ENCODE peak calls at places on chromosome 21, in ten cellular contexts. M is neuronal stem cell; B is NCI-H1092; L is amniotic stem cell; G is stimulated activated CD4-positive, alpha-beta T cell treated with anti-CD3 and anti-CD28 coated beads, Interleukin-2, amount 100 ng/mL, for 4 hours; D is Right ventricle myocardium inferior; P is activated gamma-delta T cell treated with anti-CD3 and anti-CD28 coated beads, Interleukin-2, amount 50 U/mL, for 16 hours; V is NCI-H460; W is HuH-7; Z is BJ. H is an unnamed sample.

GRCh38 chr21:42003051-42003461 is 7.1 kb downstream of the ZBTB21 start:
- DNase-seq in L (no peak), M (no peak), B (no peak), Z (no peak), W (no peak), V (no peak), G (peak), D (no peak), P (no peak), H (no peak)

GRCh38 chr21:37257967-37258877 is 8.9 kb downstream of the VPS26C start:
- DNase-seq in D (peak), W (peak), Z (peak), M (peak), B (peak), P (peak), L (no peak), G (peak), V (peak), H (peak)

GRCh38 chr21:8991968-8992621 is 1529.3 kb upstream of the TPTE start:
- DNase-seq in D (no peak), V (peak), P (no peak), Z (no peak), W (no peak), B (no peak), L (no peak), M (no peak), G (no peak), H (no peak)

GRCh38 chr21:29318354-29318753 is 19.6 kb downstream of the BACH1 start:
- DNase-seq in Z (no peak), G (no peak), M (no peak), P (no peak), L (no peak), D (no peak), V (no peak), W (no peak), B (no peak), H (no peak)

GRCh38 chr21:14755086-14755485 is 209.0 kb upstream of the SAMSN1 start:
- DNase-seq in M (no peak), P (no peak), W (no peak), L (no peak), G (no peak), Z (no peak), B (no peak), D (no peak), V (no peak), H (no peak)

GRCh38 chr21:45138199-45139002 is 64.0 kb downstream of the ADARB1 start:
- DNase-seq in V (peak), Z (no peak), M (peak), L (no peak), G (peak), P (peak), D (peak), B (peak), W (peak), H (peak)

GRCh38 chr21:35275776-35276175 is 226.7 kb upstream of the RUNX1 start:
- DNase-seq in G (no peak), W (no peak), V (no peak), D (no peak), Z (no peak), L (peak), B (no peak), M (no peak), P (no peak), H (no peak)

GRCh38 chr21:16588433-16588860 is 858.7 kb downstream of the USP25 start:
- DNase-seq in L (peak), W (no peak), V (peak), D (peak), P (no peak), B (peak), G (no peak), M (peak), Z (peak), H (peak)

GRCh38 chr21:34724131-34724856 is 55.5 kb downstream of the CLIC6 start:
- DNase-seq in W (no peak), P (no peak), M (no peak), V (no peak), B (no peak), G (no peak), D (no peak), L (no peak), Z (no peak), H (no peak)

GRCh38 chr21:37848721-37849490 is 67.4 kb downstream of the KCNJ6 start:
- DNase-seq in Z (no peak), D (no peak), G (no peak), B (no peak), V (no peak), M (no peak), W (no peak), P (no peak), L (no peak), H (no peak)

GRCh38 chr21:46369520-46370235 is 45.7 kb downstream of the PCNT start:
- DNase-seq in L (no peak), W (no peak), V (no peak), P (no peak), G (no peak), M (no peak), Z (no peak), D (no peak), B (no peak), H (no peak)

GRCh38 chr21:42026072-42026415 is 15.9 kb upstream of the ZBTB21 start:
- DNase-seq in V (no peak), D (no peak), M (no peak), L (no peak), B (no peak), W (no peak), P (no peak), Z (no peak), G (no peak), H (no peak)

GRCh38 chr21:42123509-42123908 is 52.4 kb downstream of the UMODL1 start:
- DNase-seq in V (no peak), W (no peak), Z (no peak), B (no peak), D (no peak), M (no peak), P (no peak), L (no peak), G (no peak), H (peak)

GRCh38 chr21:15472108-15472507 is 257.7 kb upstream of the USP25 start:
- DNase-seq in M (no peak), G (no peak), Z (no peak), P (no peak), L (no peak), D (no peak), V (no peak), B (no peak), W (no peak), H (no peak)

GRCh38 chr21:41316641-41317392 is at the start of gene FAM3B:
- DNase-seq in G (no peak), B (peak), L (no peak), V (no peak), W (no peak), M (peak), D (peak), Z (no peak), P (no peak), H (peak)

GRCh38 chr21:28436286-28436932 is 556.3 kb downstream of the LTN1 start:
- DNase-seq in D (no peak), W (no peak), Z (no peak), B (no peak), L (no peak), P (no peak), V (no peak), G (no peak), M (no peak), H (no peak)